ENCODE peak calls at places on chromosomes 1 and 21, in ten cellular contexts. One of them, this sample, is unnamed.
A peak's percentile ranks its signal among the peaks of the same experiment; 100 is the strongest.

GRCh38 chr1:153217212-153217611 is at the start of gene PRR9:
- DNase-seq in heart right ventricle: no peak
- DNase-seq in CD8-positive, alpha-beta T cell: no peak
- DNase-seq in tibial artery: no peak
- DNase-seq in caudate nucleus: no peak
- DNase-seq in transverse colon: no peak
- DNase-seq in IMR-90: no peak
- DNase-seq in AG04450: no peak
- DNase-seq in GM23338: no peak
- DNase-seq in psoas muscle: no peak
- DNase-seq in this sample: no peak

GRCh38 chr1:28776341-28776740 is 35.6 kb upstream of the OPRD1 start:
- DNase-seq in heart right ventricle: no peak
- DNase-seq in CD8-positive, alpha-beta T cell: no peak
- DNase-seq in tibial artery: peak; percentile 33
- DNase-seq in caudate nucleus: no peak
- DNase-seq in transverse colon: no peak
- DNase-seq in IMR-90: no peak
- DNase-seq in AG04450: no peak
- DNase-seq in GM23338: no peak
- DNase-seq in psoas muscle: no peak
- DNase-seq in this sample: no peak

GRCh38 chr1:74971982-74972381 is 162.2 kb upstream of the LHX8 start:
- DNase-seq in heart right ventricle: no peak
- DNase-seq in CD8-positive, alpha-beta T cell: no peak
- DNase-seq in tibial artery: no peak
- DNase-seq in caudate nucleus: no peak
- DNase-seq in transverse colon: no peak
- DNase-seq in IMR-90: no peak
- DNase-seq in AG04450: no peak
- DNase-seq in GM23338: no peak
- DNase-seq in psoas muscle: no peak
- DNase-seq in this sample: no peak

GRCh38 chr1:61013189-61013952 is 69.0 kb upstream of the NFIA start:
- DNase-seq in heart right ventricle: no peak
- DNase-seq in CD8-positive, alpha-beta T cell: no peak
- DNase-seq in tibial artery: no peak
- DNase-seq in caudate nucleus: no peak
- DNase-seq in transverse colon: no peak
- DNase-seq in IMR-90: no peak
- DNase-seq in AG04450: no peak
- DNase-seq in GM23338: no peak
- DNase-seq in psoas muscle: no peak
- DNase-seq in this sample: no peak

GRCh38 chr21:36321325-36322082 is 1.5 kb downstream of the MORC3 start:
- DNase-seq in heart right ventricle: no peak
- DNase-seq in CD8-positive, alpha-beta T cell: no peak
- DNase-seq in tibial artery: no peak
- DNase-seq in caudate nucleus: no peak
- DNase-seq in transverse colon: no peak
- DNase-seq in IMR-90: peak; percentile 35
- DNase-seq in AG04450: no peak
- DNase-seq in GM23338: peak; percentile 66
- DNase-seq in psoas muscle: no peak
- DNase-seq in this sample: no peak

GRCh38 chr1:31788138-31788824 is 24.1 kb upstream of the ADGRB2 start:
- DNase-seq in heart right ventricle: peak; percentile 94
- DNase-seq in CD8-positive, alpha-beta T cell: peak; percentile 86
- DNase-seq in tibial artery: peak; percentile 95
- DNase-seq in caudate nucleus: peak; percentile 90
- DNase-seq in transverse colon: peak; percentile 96
- DNase-seq in IMR-90: peak; percentile 89
- DNase-seq in AG04450: peak; percentile 76
- DNase-seq in GM23338: peak; percentile 97
- DNase-seq in psoas muscle: peak; percentile 90
- DNase-seq in this sample: peak; percentile 97

GRCh38 chr1:16072616-16073484 is 601 bp downstream of the FAM131C start:
- DNase-seq in heart right ventricle: no peak
- DNase-seq in CD8-positive, alpha-beta T cell: no peak
- DNase-seq in tibial artery: no peak
- DNase-seq in caudate nucleus: no peak
- DNase-seq in transverse colon: no peak
- DNase-seq in IMR-90: no peak
- DNase-seq in AG04450: no peak
- DNase-seq in GM23338: peak; percentile 66
- DNase-seq in psoas muscle: no peak
- DNase-seq in this sample: no peak

GRCh38 chr1:40096646-40096976 is 441 bp downstream of the PPT1 start:
- DNase-seq in heart right ventricle: no peak
- DNase-seq in CD8-positive, alpha-beta T cell: no peak
- DNase-seq in tibial artery: no peak
- DNase-seq in caudate nucleus: no peak
- DNase-seq in transverse colon: peak; percentile 12
- DNase-seq in IMR-90: no peak
- DNase-seq in AG04450: no peak
- DNase-seq in GM23338: no peak
- DNase-seq in psoas muscle: no peak
- DNase-seq in this sample: no peak

GRCh38 chr1:36109041-36109679 is 15.9 kb downstream of the COL8A2 start:
- DNase-seq in heart right ventricle: no peak
- DNase-seq in CD8-positive, alpha-beta T cell: peak; percentile 77
- DNase-seq in tibial artery: no peak
- DNase-seq in caudate nucleus: no peak
- DNase-seq in transverse colon: no peak
- DNase-seq in IMR-90: peak; percentile 78
- DNase-seq in AG04450: peak; percentile 18
- DNase-seq in GM23338: no peak
- DNase-seq in psoas muscle: no peak
- DNase-seq in this sample: no peak

GRCh38 chr1:24540906-24541710 is 14.8 kb upstream of the NCMAP start:
- DNase-seq in heart right ventricle: no peak
- DNase-seq in CD8-positive, alpha-beta T cell: no peak
- DNase-seq in tibial artery: no peak
- DNase-seq in caudate nucleus: no peak
- DNase-seq in transverse colon: peak; percentile 65
- DNase-seq in IMR-90: peak; percentile 78
- DNase-seq in AG04450: peak; percentile 16
- DNase-seq in GM23338: no peak
- DNase-seq in psoas muscle: no peak
- DNase-seq in this sample: no peak

GRCh38 chr1:70504176-70504820 is 93.2 kb downstream of the CTH start:
- DNase-seq in heart right ventricle: no peak
- DNase-seq in CD8-positive, alpha-beta T cell: no peak
- DNase-seq in tibial artery: no peak
- DNase-seq in caudate nucleus: no peak
- DNase-seq in transverse colon: peak; percentile 46
- DNase-seq in IMR-90: no peak
- DNase-seq in AG04450: no peak
- DNase-seq in GM23338: no peak
- DNase-seq in psoas muscle: no peak
- DNase-seq in this sample: no peak

GRCh38 chr1:77031101-77031662 is 163.9 kb downstream of the ST6GALNAC5 start:
- DNase-seq in heart right ventricle: no peak
- DNase-seq in CD8-positive, alpha-beta T cell: no peak
- DNase-seq in tibial artery: no peak
- DNase-seq in caudate nucleus: no peak
- DNase-seq in transverse colon: no peak
- DNase-seq in IMR-90: peak; percentile 73
- DNase-seq in AG04450: peak; percentile 24
- DNase-seq in GM23338: no peak
- DNase-seq in psoas muscle: no peak
- DNase-seq in this sample: no peak
- H3K27ac ChIP-seq in heart right ventricle: no peak overlapping the region
- H3K27ac ChIP-seq in CD8-positive, alpha-beta T cell: no peak overlapping the region
- H3K27ac ChIP-seq in tibial artery: no peak overlapping the region
- H3K27ac ChIP-seq in caudate nucleus: no peak overlapping the region
- H3K27ac ChIP-seq in transverse colon: no peak overlapping the region
- H3K27ac ChIP-seq in IMR-90: no peak overlapping the region
- H3K27ac ChIP-seq in AG04450: no peak overlapping the region
- H3K27ac ChIP-seq in GM23338: no peak overlapping the region
- H3K27ac ChIP-seq in psoas muscle: no peak overlapping the region
- H3K27ac ChIP-seq in this sample: no peak overlapping the region

GRCh38 chr1:226973371-226973897 is 33.3 kb downstream of the COQ8A start:
- DNase-seq in heart right ventricle: peak; percentile 47
- DNase-seq in CD8-positive, alpha-beta T cell: no peak
- DNase-seq in tibial artery: peak; percentile 76
- DNase-seq in caudate nucleus: no peak
- DNase-seq in transverse colon: peak; percentile 37
- DNase-seq in IMR-90: no peak
- DNase-seq in AG04450: no peak
- DNase-seq in GM23338: no peak
- DNase-seq in psoas muscle: peak; percentile 73
- DNase-seq in this sample: no peak

GRCh38 chr1:226974544-226975258 is 34.6 kb downstream of the COQ8A start:
- DNase-seq in heart right ventricle: peak; percentile 71
- DNase-seq in CD8-positive, alpha-beta T cell: no peak
- DNase-seq in tibial artery: peak; percentile 90
- DNase-seq in caudate nucleus: no peak
- DNase-seq in transverse colon: no peak
- DNase-seq in IMR-90: no peak
- DNase-seq in AG04450: no peak
- DNase-seq in GM23338: no peak
- DNase-seq in psoas muscle: peak; percentile 72
- DNase-seq in this sample: no peak

GRCh38 chr1:226973898-226974543 is 33.9 kb downstream of the COQ8A start:
- DNase-seq in heart right ventricle: peak; percentile 45
- DNase-seq in CD8-positive, alpha-beta T cell: no peak
- DNase-seq in tibial artery: peak; percentile 87
- DNase-seq in caudate nucleus: no peak
- DNase-seq in transverse colon: peak; percentile 33
- DNase-seq in IMR-90: peak; percentile 24
- DNase-seq in AG04450: no peak
- DNase-seq in GM23338: no peak
- DNase-seq in psoas muscle: peak; percentile 73
- DNase-seq in this sample: no peak

GRCh38 chr1:226971765-226972164 is 31.7 kb downstream of the COQ8A start:
- DNase-seq in heart right ventricle: no peak
- DNase-seq in CD8-positive, alpha-beta T cell: no peak
- DNase-seq in tibial artery: no peak
- DNase-seq in caudate nucleus: no peak
- DNase-seq in transverse colon: no peak
- DNase-seq in IMR-90: no peak
- DNase-seq in AG04450: no peak
- DNase-seq in GM23338: no peak
- DNase-seq in psoas muscle: no peak
- DNase-seq in this sample: no peak

GRCh38 chr1:226972931-226973330 is 32.8 kb downstream of the COQ8A start:
- DNase-seq in heart right ventricle: peak; percentile 66
- DNase-seq in CD8-positive, alpha-beta T cell: no peak
- DNase-seq in tibial artery: peak; percentile 60
- DNase-seq in caudate nucleus: no peak
- DNase-seq in transverse colon: no peak
- DNase-seq in IMR-90: no peak
- DNase-seq in AG04450: no peak
- DNase-seq in GM23338: no peak
- DNase-seq in psoas muscle: no peak
- DNase-seq in this sample: no peak
- H3K27ac ChIP-seq in heart right ventricle: peak overlapping the region; percentile 96
- H3K27ac ChIP-seq in CD8-positive, alpha-beta T cell: no peak overlapping the region
- H3K27ac ChIP-seq in tibial artery: peak overlapping the region; percentile 89
- H3K27ac ChIP-seq in caudate nucleus: peak overlapping the region; percentile 18
- H3K27ac ChIP-seq in transverse colon: peak overlapping the region; percentile 85
- H3K27ac ChIP-seq in IMR-90: no peak overlapping the region
- H3K27ac ChIP-seq in AG04450: no peak overlapping the region
- H3K27ac ChIP-seq in GM23338: no peak overlapping the region
- H3K27ac ChIP-seq in psoas muscle: peak overlapping the region; percentile 95
- H3K27ac ChIP-seq in this sample: peak overlapping the region; percentile 95

GRCh38 chr1:58908539-58909161 is 124.8 kb upstream of the JUN start:
- DNase-seq in heart right ventricle: no peak
- DNase-seq in CD8-positive, alpha-beta T cell: no peak
- DNase-seq in tibial artery: no peak
- DNase-seq in caudate nucleus: no peak
- DNase-seq in transverse colon: no peak
- DNase-seq in IMR-90: peak; percentile 42
- DNase-seq in AG04450: no peak
- DNase-seq in GM23338: no peak
- DNase-seq in psoas muscle: no peak
- DNase-seq in this sample: no peak

GRCh38 chr1:58911841-58912553 is 128.2 kb upstream of the JUN start:
- DNase-seq in heart right ventricle: no peak
- DNase-seq in CD8-positive, alpha-beta T cell: no peak
- DNase-seq in tibial artery: no peak
- DNase-seq in caudate nucleus: no peak
- DNase-seq in transverse colon: no peak
- DNase-seq in IMR-90: no peak
- DNase-seq in AG04450: no peak
- DNase-seq in GM23338: no peak
- DNase-seq in psoas muscle: no peak
- DNase-seq in this sample: no peak

GRCh38 chr1:58907398-58907797 is 123.6 kb upstream of the JUN start:
- DNase-seq in heart right ventricle: no peak
- DNase-seq in CD8-positive, alpha-beta T cell: no peak
- DNase-seq in tibial artery: no peak
- DNase-seq in caudate nucleus: no peak
- DNase-seq in transverse colon: no peak
- DNase-seq in IMR-90: no peak
- DNase-seq in AG04450: no peak
- DNase-seq in GM23338: no peak
- DNase-seq in psoas muscle: no peak
- DNase-seq in this sample: no peak

GRCh38 chr1:58909914-58910681 is 126.3 kb upstream of the JUN start:
- DNase-seq in heart right ventricle: no peak
- DNase-seq in CD8-positive, alpha-beta T cell: no peak
- DNase-seq in tibial artery: no peak
- DNase-seq in caudate nucleus: no peak
- DNase-seq in transverse colon: no peak
- DNase-seq in IMR-90: no peak
- DNase-seq in AG04450: no peak
- DNase-seq in GM23338: no peak
- DNase-seq in psoas muscle: no peak
- DNase-seq in this sample: no peak

DNA sequence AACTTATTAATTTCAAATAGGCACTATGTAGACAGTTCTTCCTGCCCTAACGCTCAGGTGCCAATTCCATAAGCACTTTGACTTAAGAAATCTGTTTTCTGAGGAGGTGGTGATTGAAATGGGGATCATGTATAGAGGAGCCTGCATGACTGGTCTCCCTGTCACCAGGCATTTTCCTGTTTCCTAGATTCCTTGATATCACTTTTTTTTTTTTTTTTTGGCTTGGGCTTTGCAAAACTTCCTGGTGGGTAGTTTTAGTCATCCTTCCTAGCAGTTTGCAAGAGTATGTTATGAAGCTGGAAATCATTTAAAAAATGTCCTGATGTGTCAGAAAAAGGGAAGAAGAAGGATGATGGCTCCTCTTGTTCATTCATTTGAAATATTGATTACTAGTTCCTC is 125.3 kb upstream of the JUN start:
- DNase-seq in heart right ventricle: no peak
- DNase-seq in CD8-positive, alpha-beta T cell: no peak
- DNase-seq in tibial artery: no peak
- DNase-seq in caudate nucleus: no peak
- DNase-seq in transverse colon: no peak
- DNase-seq in IMR-90: peak; percentile 84
- DNase-seq in AG04450: no peak
- DNase-seq in GM23338: no peak
- DNase-seq in psoas muscle: no peak
- DNase-seq in this sample: no peak
- H3K27ac ChIP-seq in heart right ventricle: no peak overlapping the region
- H3K27ac ChIP-seq in CD8-positive, alpha-beta T cell: no peak overlapping the region
- H3K27ac ChIP-seq in tibial artery: no peak overlapping the region
- H3K27ac ChIP-seq in caudate nucleus: no peak overlapping the region
- H3K27ac ChIP-seq in transverse colon: no peak overlapping the region
- H3K27ac ChIP-seq in IMR-90: no peak overlapping the region
- H3K27ac ChIP-seq in AG04450: no peak overlapping the region
- H3K27ac ChIP-seq in GM23338: no peak overlapping the region
- H3K27ac ChIP-seq in psoas muscle: peak overlapping the region; percentile 57
- H3K27ac ChIP-seq in this sample: no peak overlapping the region

GRCh38 chr1:165632491-165632890 is 1.5 kb downstream of the MGST3 start:
- DNase-seq in heart right ventricle: no peak
- DNase-seq in CD8-positive, alpha-beta T cell: no peak
- DNase-seq in tibial artery: no peak
- DNase-seq in caudate nucleus: no peak
- DNase-seq in transverse colon: no peak
- DNase-seq in IMR-90: peak; percentile 4
- DNase-seq in AG04450: no peak
- DNase-seq in GM23338: no peak
- DNase-seq in psoas muscle: no peak
- DNase-seq in this sample: no peak
- H3K27ac ChIP-seq in heart right ventricle: peak overlapping the region; percentile 97
- H3K27ac ChIP-seq in CD8-positive, alpha-beta T cell: no peak overlapping the region
- H3K27ac ChIP-seq in tibial artery: peak overlapping the region; percentile 88
- H3K27ac ChIP-seq in caudate nucleus: no peak overlapping the region
- H3K27ac ChIP-seq in transverse colon: peak overlapping the region; percentile 94
- H3K27ac ChIP-seq in IMR-90: peak overlapping the region; percentile 28
- H3K27ac ChIP-seq in AG04450: peak overlapping the region; percentile 87
- H3K27ac ChIP-seq in GM23338: no peak overlapping the region
- H3K27ac ChIP-seq in psoas muscle: peak overlapping the region; percentile 99
- H3K27ac ChIP-seq in this sample: peak overlapping the region; percentile 74

This sample was measured in dorsolateral prefrontal cortex.